ENCODE peak calls at places on chromosomes 4 and X, in eight cellular contexts. One of them, this sample, is unnamed.

GRCh38 chrX:110317079-110317819 is 636 bp downstream of the AMMECR1 start:
- DNase-seq in endothelial cell: peak; percentile 24
- DNase-seq in fibroblast of mammary gland: peak; percentile 16
- DNase-seq in naive thymus-derived CD8-positive, alpha-beta T cell: peak; percentile 27
- DNase-seq in NCI-H510A: no peak
- DNase-seq in IMR-90: no peak
- DNase-seq in heart right ventricle: peak; percentile 23
- DNase-seq in left colon: peak; percentile 44
- DNase-seq in this sample: peak; percentile 0

GRCh38 chr4:169410839-169411770 is 140.3 kb upstream of the SH3RF1 start:
- DNase-seq in heart right ventricle: no peak
- DNase-seq in NCI-H510A: peak; percentile 21
- DNase-seq in endothelial cell: peak; percentile 56
- DNase-seq in fibroblast of mammary gland: peak; percentile 51
- DNase-seq in left colon: peak; percentile 28
- DNase-seq in naive thymus-derived CD8-positive, alpha-beta T cell: peak; percentile 51
- DNase-seq in IMR-90: peak; percentile 85
- DNase-seq in this sample: peak; percentile 11

GRCh38 chr4:153365003-153365402 is 20.5 kb downstream of the MND1 start:
- DNase-seq in naive thymus-derived CD8-positive, alpha-beta T cell: no peak
- DNase-seq in endothelial cell: no peak
- DNase-seq in fibroblast of mammary gland: no peak
- DNase-seq in heart right ventricle: no peak
- DNase-seq in NCI-H510A: no peak
- DNase-seq in IMR-90: no peak
- DNase-seq in left colon: no peak
- DNase-seq in this sample: no peak

GRCh38 chr4:38310446-38311043 is 350.3 kb downstream of the PTTG2 start:
- DNase-seq in fibroblast of mammary gland: no peak
- DNase-seq in heart right ventricle: no peak
- DNase-seq in NCI-H510A: no peak
- DNase-seq in endothelial cell: no peak
- DNase-seq in naive thymus-derived CD8-positive, alpha-beta T cell: peak; percentile 81
- DNase-seq in left colon: no peak
- DNase-seq in IMR-90: no peak
- DNase-seq in this sample: no peak

GRCh38 chr4:139950568-139950967 is 203.4 kb downstream of the MAML3 start:
- DNase-seq in fibroblast of mammary gland: peak; percentile 35
- DNase-seq in IMR-90: no peak
- DNase-seq in left colon: no peak
- DNase-seq in NCI-H510A: no peak
- DNase-seq in heart right ventricle: no peak
- DNase-seq in endothelial cell: no peak
- DNase-seq in naive thymus-derived CD8-positive, alpha-beta T cell: peak; percentile 6
- DNase-seq in this sample: no peak

GRCh38 chrX:39335447-39336235 is 534.4 kb downstream of the MID1IP1 start:
- DNase-seq in fibroblast of mammary gland: no peak
- DNase-seq in left colon: no peak
- DNase-seq in naive thymus-derived CD8-positive, alpha-beta T cell: no peak
- DNase-seq in IMR-90: no peak
- DNase-seq in heart right ventricle: no peak
- DNase-seq in endothelial cell: no peak
- DNase-seq in NCI-H510A: peak; percentile 25
- DNase-seq in this sample: no peak

GRCh38 chr4:78477276-78477675 is 74.3 kb upstream of the ANXA3 start:
- DNase-seq in naive thymus-derived CD8-positive, alpha-beta T cell: no peak
- DNase-seq in fibroblast of mammary gland: peak; percentile 91
- DNase-seq in NCI-H510A: no peak
- DNase-seq in IMR-90: peak; percentile 60
- DNase-seq in left colon: no peak
- DNase-seq in endothelial cell: no peak
- DNase-seq in heart right ventricle: no peak
- DNase-seq in this sample: no peak

GRCh38 chr4:137735561-137736104 is 203.3 kb upstream of the PCDH18 start:
- DNase-seq in IMR-90: no peak
- DNase-seq in heart right ventricle: peak; percentile 6
- DNase-seq in NCI-H510A: no peak
- DNase-seq in fibroblast of mammary gland: peak; percentile 19
- DNase-seq in left colon: no peak
- DNase-seq in naive thymus-derived CD8-positive, alpha-beta T cell: no peak
- DNase-seq in endothelial cell: no peak
- DNase-seq in this sample: no peak

GRCh38 chr4:138190452-138190858 is 51.7 kb downstream of the SLC7A11 start:
- DNase-seq in heart right ventricle: no peak
- DNase-seq in IMR-90: no peak
- DNase-seq in NCI-H510A: no peak
- DNase-seq in left colon: no peak
- DNase-seq in fibroblast of mammary gland: no peak
- DNase-seq in naive thymus-derived CD8-positive, alpha-beta T cell: no peak
- DNase-seq in endothelial cell: no peak
- DNase-seq in this sample: no peak

GRCh38 chr4:1285151-1285789 is 4.4 kb upstream of the MAEA start:
- DNase-seq in IMR-90: no peak
- DNase-seq in endothelial cell: no peak
- DNase-seq in heart right ventricle: no peak
- DNase-seq in NCI-H510A: no peak
- DNase-seq in left colon: no peak
- DNase-seq in fibroblast of mammary gland: no peak
- DNase-seq in naive thymus-derived CD8-positive, alpha-beta T cell: no peak
- DNase-seq in this sample: no peak

GRCh38 chr4:90495936-90496335 is 368.7 kb downstream of the CCSER1 start:
- DNase-seq in IMR-90: no peak
- DNase-seq in endothelial cell: no peak
- DNase-seq in naive thymus-derived CD8-positive, alpha-beta T cell: no peak
- DNase-seq in heart right ventricle: no peak
- DNase-seq in fibroblast of mammary gland: no peak
- DNase-seq in left colon: no peak
- DNase-seq in NCI-H510A: no peak
- DNase-seq in this sample: no peak

GRCh38 chrX:150688911-150689451 is 4.2 kb upstream of the MTMR1 start:
- DNase-seq in endothelial cell: no peak
- DNase-seq in IMR-90: peak; percentile 96
- DNase-seq in fibroblast of mammary gland: peak; percentile 91
- DNase-seq in NCI-H510A: no peak
- DNase-seq in naive thymus-derived CD8-positive, alpha-beta T cell: no peak
- DNase-seq in left colon: no peak
- DNase-seq in heart right ventricle: no peak
- DNase-seq in this sample: no peak

GRCh38 chr4:184163813-184164212 is 53.9 kb downstream of the ENPP6 start:
- DNase-seq in heart right ventricle: peak; percentile 57
- DNase-seq in fibroblast of mammary gland: peak; percentile 21
- DNase-seq in left colon: peak; percentile 55
- DNase-seq in endothelial cell: peak; percentile 78
- DNase-seq in naive thymus-derived CD8-positive, alpha-beta T cell: no peak
- DNase-seq in IMR-90: peak; percentile 6
- DNase-seq in NCI-H510A: peak; percentile 19
- DNase-seq in this sample: no peak

GRCh38 chrX:107827137-107827831 is 1.6 kb downstream of the MID2 start:
- DNase-seq in fibroblast of mammary gland: peak; percentile 29
- DNase-seq in left colon: no peak
- DNase-seq in IMR-90: no peak
- DNase-seq in NCI-H510A: no peak
- DNase-seq in naive thymus-derived CD8-positive, alpha-beta T cell: no peak
- DNase-seq in heart right ventricle: no peak
- DNase-seq in endothelial cell: no peak
- DNase-seq in this sample: no peak

GRCh38 chr4:7043521-7044414 is 596 bp downstream of the TADA2B start:
- DNase-seq in IMR-90: peak; percentile 38
- DNase-seq in naive thymus-derived CD8-positive, alpha-beta T cell: peak; percentile 56
- DNase-seq in left colon: peak; percentile 75
- DNase-seq in fibroblast of mammary gland: peak; percentile 34
- DNase-seq in heart right ventricle: peak; percentile 62
- DNase-seq in endothelial cell: peak; percentile 46
- DNase-seq in NCI-H510A: no peak
- DNase-seq in this sample: no peak

GRCh38 chr4:8199594-8200301 is 658 bp downstream of the SH3TC1 start:
- DNase-seq in left colon: peak; percentile 64
- DNase-seq in IMR-90: no peak
- DNase-seq in naive thymus-derived CD8-positive, alpha-beta T cell: no peak
- DNase-seq in NCI-H510A: no peak
- DNase-seq in endothelial cell: no peak
- DNase-seq in heart right ventricle: no peak
- DNase-seq in fibroblast of mammary gland: no peak
- DNase-seq in this sample: no peak

GRCh38 chrX:102548231-102548630 is 31.7 kb upstream of the TMSB15A start:
- DNase-seq in NCI-H510A: no peak
- DNase-seq in fibroblast of mammary gland: no peak
- DNase-seq in heart right ventricle: no peak
- DNase-seq in left colon: no peak
- DNase-seq in IMR-90: no peak
- DNase-seq in endothelial cell: no peak
- DNase-seq in naive thymus-derived CD8-positive, alpha-beta T cell: no peak
- DNase-seq in this sample: no peak

GRCh38 chr4:145623831-145624230 is 4.6 kb downstream of the MMAA start:
- DNase-seq in NCI-H510A: no peak
- DNase-seq in endothelial cell: no peak
- DNase-seq in IMR-90: peak; percentile 65
- DNase-seq in heart right ventricle: no peak
- DNase-seq in left colon: no peak
- DNase-seq in fibroblast of mammary gland: peak; percentile 52
- DNase-seq in naive thymus-derived CD8-positive, alpha-beta T cell: no peak
- DNase-seq in this sample: no peak

GRCh38 chr4:156933633-156934258 is 37.9 kb downstream of the PDGFC start:
- DNase-seq in left colon: no peak
- DNase-seq in fibroblast of mammary gland: peak; percentile 89
- DNase-seq in NCI-H510A: no peak
- DNase-seq in IMR-90: peak; percentile 95
- DNase-seq in endothelial cell: no peak
- DNase-seq in heart right ventricle: no peak
- DNase-seq in naive thymus-derived CD8-positive, alpha-beta T cell: no peak
- DNase-seq in this sample: no peak

GRCh38 chr4:85780664-85781063 is 305.7 kb downstream of the ARHGAP24 start:
- DNase-seq in heart right ventricle: no peak
- DNase-seq in IMR-90: no peak
- DNase-seq in left colon: no peak
- DNase-seq in fibroblast of mammary gland: peak; percentile 77
- DNase-seq in endothelial cell: no peak
- DNase-seq in naive thymus-derived CD8-positive, alpha-beta T cell: no peak
- DNase-seq in NCI-H510A: no peak
- DNase-seq in this sample: no peak

GRCh38 chr4:124941267-124941666 is 228.7 kb upstream of the ANKRD50 start:
- DNase-seq in endothelial cell: no peak
- DNase-seq in heart right ventricle: no peak
- DNase-seq in naive thymus-derived CD8-positive, alpha-beta T cell: no peak
- DNase-seq in left colon: no peak
- DNase-seq in IMR-90: peak; percentile 24
- DNase-seq in fibroblast of mammary gland: peak; percentile 33
- DNase-seq in NCI-H510A: no peak
- DNase-seq in this sample: no peak

GRCh38 chrX:20144491-20144890 is 2.9 kb upstream of the EIF1AX start:
- DNase-seq in endothelial cell: no peak
- DNase-seq in fibroblast of mammary gland: peak; percentile 88
- DNase-seq in left colon: no peak
- DNase-seq in IMR-90: peak; percentile 82
- DNase-seq in naive thymus-derived CD8-positive, alpha-beta T cell: no peak
- DNase-seq in NCI-H510A: no peak
- DNase-seq in heart right ventricle: no peak
- DNase-seq in this sample: no peak

GRCh38 chr4:137909910-137910309 is 332.2 kb downstream of the SLC7A11 start:
- DNase-seq in endothelial cell: no peak
- DNase-seq in naive thymus-derived CD8-positive, alpha-beta T cell: no peak
- DNase-seq in NCI-H510A: no peak
- DNase-seq in IMR-90: no peak
- DNase-seq in fibroblast of mammary gland: no peak
- DNase-seq in left colon: peak; percentile 3
- DNase-seq in heart right ventricle: no peak
- DNase-seq in this sample: no peak

GRCh38 chr4:51885371-51885770 is 42.4 kb downstream of the DCUN1D4 start:
- DNase-seq in endothelial cell: peak; percentile 33
- DNase-seq in naive thymus-derived CD8-positive, alpha-beta T cell: no peak
- DNase-seq in heart right ventricle: no peak
- DNase-seq in IMR-90: peak; percentile 28
- DNase-seq in fibroblast of mammary gland: peak; percentile 28
- DNase-seq in NCI-H510A: no peak
- DNase-seq in left colon: no peak
- DNase-seq in this sample: no peak

GRCh38 chr4:152079543-152080293 is 318.9 kb upstream of the GATB start:
- DNase-seq in naive thymus-derived CD8-positive, alpha-beta T cell: peak; percentile 50
- DNase-seq in heart right ventricle: no peak
- DNase-seq in fibroblast of mammary gland: no peak
- DNase-seq in NCI-H510A: no peak
- DNase-seq in endothelial cell: no peak
- DNase-seq in left colon: no peak
- DNase-seq in IMR-90: no peak
- DNase-seq in this sample: no peak

GRCh38 chr4:3649491-3649890 is 116.7 kb upstream of the ADRA2C start:
- DNase-seq in naive thymus-derived CD8-positive, alpha-beta T cell: no peak
- DNase-seq in IMR-90: no peak
- DNase-seq in heart right ventricle: no peak
- DNase-seq in NCI-H510A: no peak
- DNase-seq in left colon: no peak
- DNase-seq in endothelial cell: no peak
- DNase-seq in fibroblast of mammary gland: no peak
- DNase-seq in this sample: no peak

GRCh38 chrX:134396174-134396573 is 63.8 kb upstream of the HPRT1 start:
- DNase-seq in left colon: no peak
- DNase-seq in IMR-90: peak; percentile 17
- DNase-seq in NCI-H510A: no peak
- DNase-seq in heart right ventricle: no peak
- DNase-seq in endothelial cell: no peak
- DNase-seq in fibroblast of mammary gland: peak; percentile 30
- DNase-seq in naive thymus-derived CD8-positive, alpha-beta T cell: no peak
- DNase-seq in this sample: no peak

GRCh38 chr4:16142598-16143295 is 58.9 kb upstream of the PROM1 start:
- DNase-seq in IMR-90: no peak
- DNase-seq in endothelial cell: no peak
- DNase-seq in NCI-H510A: no peak
- DNase-seq in naive thymus-derived CD8-positive, alpha-beta T cell: no peak
- DNase-seq in left colon: peak; percentile 29
- DNase-seq in heart right ventricle: no peak
- DNase-seq in fibroblast of mammary gland: no peak
- DNase-seq in this sample: no peak

GRCh38 chrX:64204252-64204651 is 1.3 kb downstream of the AMER1 start:
- DNase-seq in endothelial cell: no peak
- DNase-seq in left colon: peak; percentile 30
- DNase-seq in naive thymus-derived CD8-positive, alpha-beta T cell: no peak
- DNase-seq in heart right ventricle: peak; percentile 38
- DNase-seq in IMR-90: peak; percentile 1
- DNase-seq in fibroblast of mammary gland: peak; percentile 1
- DNase-seq in NCI-H510A: no peak
- DNase-seq in this sample: no peak

GRCh38 chr4:123616970-123617392 is 220.4 kb downstream of the SPRY1 start:
- DNase-seq in fibroblast of mammary gland: peak; percentile 34
- DNase-seq in endothelial cell: peak; percentile 34
- DNase-seq in IMR-90: no peak
- DNase-seq in left colon: peak; percentile 53
- DNase-seq in naive thymus-derived CD8-positive, alpha-beta T cell: peak; percentile 50
- DNase-seq in heart right ventricle: peak; percentile 31
- DNase-seq in NCI-H510A: no peak
- DNase-seq in this sample: no peak

GRCh38 chr4:7146059-7146763 is 46.1 kb upstream of the SORCS2 start:
- DNase-seq in NCI-H510A: no peak
- DNase-seq in IMR-90: no peak
- DNase-seq in endothelial cell: no peak
- DNase-seq in heart right ventricle: no peak
- DNase-seq in left colon: no peak
- DNase-seq in fibroblast of mammary gland: no peak
- DNase-seq in naive thymus-derived CD8-positive, alpha-beta T cell: no peak
- DNase-seq in this sample: no peak

GRCh38 chrX:108735087-108735679 is 1.2 kb downstream of the IRS4 start:
- DNase-seq in heart right ventricle: no peak
- DNase-seq in naive thymus-derived CD8-positive, alpha-beta T cell: no peak
- DNase-seq in IMR-90: no peak
- DNase-seq in endothelial cell: no peak
- DNase-seq in NCI-H510A: peak; percentile 29
- DNase-seq in fibroblast of mammary gland: no peak
- DNase-seq in left colon: peak; percentile 4
- DNase-seq in this sample: no peak

GRCh38 chrX:3192835-3193234 is 151.6 kb downstream of the ARSF start:
- DNase-seq in heart right ventricle: no peak
- DNase-seq in left colon: no peak
- DNase-seq in IMR-90: no peak
- DNase-seq in endothelial cell: no peak
- DNase-seq in fibroblast of mammary gland: no peak
- DNase-seq in NCI-H510A: no peak
- DNase-seq in naive thymus-derived CD8-positive, alpha-beta T cell: no peak
- DNase-seq in this sample: no peak

GRCh38 chr4:67892905-67893304 is 9.1 kb upstream of the TMPRSS11D start:
- DNase-seq in IMR-90: no peak
- DNase-seq in left colon: no peak
- DNase-seq in fibroblast of mammary gland: no peak
- DNase-seq in naive thymus-derived CD8-positive, alpha-beta T cell: no peak
- DNase-seq in heart right ventricle: no peak
- DNase-seq in endothelial cell: no peak
- DNase-seq in NCI-H510A: no peak
- DNase-seq in this sample: no peak

This sample was measured in neuronal stem cell.